ENCODE peak calls at places on chromosomes 7 and 10, in seven cellular contexts. D is body of pancreas, Q is heart left ventricle, V is stomach, K is IMR-90, O is testis, S is K562. R is an unnamed sample. For H3K4me1, the result is how much of the 10 kb centered on the place peaks cover.

GRCh38 chr10:43409385-43410109 is 561 bp upstream of the HNRNPF start:
- DNase-seq in K (no peak), V (peak), S (no peak), D (peak), O (peak), Q (peak), R (peak)

GRCh38 chr7:128027485-128027980 is 3.7 kb downstream of the LRRC4 start:
- DNase-seq in Q (no peak), K (peak), O (no peak), S (no peak), D (no peak), V (no peak), R (no peak)

GRCh38 chr7:44454348-44454747 is 36.1 kb downstream of the NUDCD3 start:
- DNase-seq in O (no peak), D (no peak), S (no peak), V (no peak), K (no peak), Q (no peak), R (no peak)

GRCh38 chr7:128903621-128904361 is 6.7 kb downstream of the KCP start:
- DNase-seq in D (no peak), V (no peak), O (no peak), K (no peak), S (no peak), Q (peak), R (peak)

GRCh38 chr7:158824028-158824427 is 5.3 kb downstream of the ESYT2 start:
- DNase-seq in K (no peak), O (no peak), D (no peak), V (no peak), Q (no peak), S (no peak), R (no peak)

GRCh38 chr7:83021032-83021431 is 141.7 kb downstream of the PCLO start:
- DNase-seq in V (no peak), S (no peak), D (no peak), O (no peak), K (no peak), Q (no peak), R (no peak)

GRCh38 chr7:51324206-51324884 is 7.7 kb upstream of the COBL start:
- DNase-seq in O (no peak), S (no peak), V (no peak), D (no peak), K (no peak), Q (no peak), R (no peak)

GRCh38 chr7:159175792-159176191 is 31.1 kb upstream of the VIPR2 start:
- DNase-seq in V (no peak), K (no peak), D (no peak), Q (no peak), S (no peak), O (no peak), R (no peak)

GRCh38 chr7:74449809-74450397 is 3.8 kb upstream of the GTF2IRD1 start:
- DNase-seq in Q (peak), D (peak), O (peak), K (peak), S (peak), V (peak), R (peak)

DNA sequence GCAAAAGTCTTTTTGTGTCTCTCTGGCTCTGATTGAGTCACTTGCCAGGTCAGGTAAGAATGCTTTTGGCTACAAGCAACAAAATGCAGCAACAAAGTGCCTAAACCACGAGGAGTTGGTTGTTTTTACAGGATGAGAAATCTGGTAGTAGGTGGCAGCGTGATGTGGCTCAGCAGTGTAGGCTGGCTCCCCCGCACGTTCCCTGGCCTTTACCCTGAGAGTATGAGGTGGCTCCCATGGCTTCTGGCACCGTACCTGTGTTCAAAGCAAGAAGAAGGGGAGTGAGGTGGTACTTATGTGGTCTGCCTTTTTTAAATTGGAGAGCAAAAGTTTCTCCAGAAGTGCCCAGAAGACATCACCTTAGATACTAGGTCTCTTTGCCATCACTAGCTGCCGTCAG is 11.7 kb downstream of the PRKRIP1 start:
- DNase-seq in Q (no peak), S (no peak), K (no peak), D (no peak), V (no peak), O (no peak), R (no peak)
- H3K4me1 ChIP-seq in Q (under half), S (under half), K (under half), D (under half), V (under half), O (under half), R (under half)

GRCh38 chr10:689433-690226 is at the start of gene DIP2C:
- DNase-seq in S (no peak), D (peak), K (peak), O (peak), Q (peak), V (peak), R (peak)
- TF ChIP-seq POLR2A in S (no peak), D (no peak), K (peak), O (no peak), Q (no peak), V (no peak), R (peak)

DNA sequence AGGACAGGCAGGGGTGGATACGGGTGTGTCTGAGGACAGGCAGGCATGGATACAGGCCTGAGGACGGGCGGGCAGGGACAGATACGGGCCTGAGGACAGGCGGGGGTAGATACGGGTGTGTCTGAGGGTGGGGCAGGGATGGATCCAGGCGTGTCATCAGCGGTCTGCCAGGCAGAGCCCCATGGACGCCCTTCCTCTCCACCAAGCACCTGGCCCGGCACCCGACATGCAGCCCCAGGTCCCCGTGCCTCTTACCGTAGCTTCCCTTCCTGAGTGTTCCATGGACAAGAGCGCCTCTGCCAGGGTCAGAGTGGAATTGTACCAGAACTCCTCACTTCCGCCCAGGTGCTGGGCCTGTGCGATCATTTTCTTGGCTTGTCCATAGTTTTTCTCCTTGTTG is 74.6 kb upstream of the NKX6-2 start:
- DNase-seq in D (peak), S (peak), K (no peak), Q (no peak), V (no peak), O (no peak), R (peak)
- H3K4me1 ChIP-seq in D (under half), S (under half), K (under half), Q (under half), V (under half), O (under half), R (under half)

GRCh38 chr7:6564091-6564770 is 13.0 kb upstream of the GRID2IP start:
- DNase-seq in K (no peak), O (no peak), V (no peak), S (no peak), D (no peak), Q (no peak), R (no peak)
- TF ChIP-seq POLR2A in K (no peak), O (no peak), V (no peak), S (no peak), D (no peak), Q (no peak), R (no peak)

GRCh38 chr7:131094685-131095084 is 233.0 kb upstream of the MKLN1 start:
- DNase-seq in K (no peak), V (no peak), O (no peak), Q (no peak), S (no peak), D (no peak), R (no peak)

GRCh38 chr7:131090188-131090587 is 237.5 kb upstream of the MKLN1 start:
- DNase-seq in Q (no peak), V (no peak), O (no peak), K (no peak), S (no peak), D (no peak), R (no peak)

GRCh38 chr7:131095346-131095745 is 232.3 kb upstream of the MKLN1 start:
- DNase-seq in D (no peak), Q (no peak), V (no peak), K (no peak), S (no peak), O (no peak), R (no peak)

GRCh38 chr7:131087756-131088658 is 239.7 kb upstream of the MKLN1 start:
- DNase-seq in Q (no peak), O (no peak), S (no peak), D (no peak), V (no peak), K (no peak), R (no peak)

GRCh38 chr7:131090866-131091692 is 236.6 kb upstream of the MKLN1 start:
- DNase-seq in D (no peak), Q (no peak), O (no peak), K (no peak), S (no peak), V (no peak), R (no peak)
- H3K4me1 ChIP-seq in D (half or more), Q (under half), O (under half), K (under half), S (under half), V (half or more), R (under half)

DNA sequence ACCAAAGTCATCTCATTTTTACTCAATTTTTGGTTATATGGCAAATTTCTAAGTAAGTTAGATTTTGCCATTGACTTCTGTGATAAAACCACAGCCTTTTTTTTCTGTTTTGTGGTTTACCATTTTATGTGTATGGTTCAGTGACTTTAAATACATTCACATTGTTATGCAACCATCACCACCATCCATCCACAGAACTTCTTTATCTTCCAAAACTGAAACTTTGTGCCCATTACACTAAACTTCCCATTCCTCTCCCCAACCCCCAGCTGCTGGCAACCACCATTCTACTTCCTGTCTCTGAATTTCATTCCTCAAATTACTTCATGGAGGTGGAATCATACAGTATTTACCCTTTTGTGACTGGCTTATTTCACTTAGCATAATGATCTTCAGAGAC is 280.4 kb upstream of the TCERG1L start:
- DNase-seq in O (no peak), K (no peak), S (no peak), Q (no peak), D (no peak), V (no peak), R (no peak)
- TF ChIP-seq POLR2A in O (no peak), K (no peak), S (no peak), Q (no peak), D (no peak), V (no peak), R (no peak)

GRCh38 chr10:86019141-86019540 is 347.5 kb downstream of the GRID1 start:
- DNase-seq in S (no peak), D (no peak), O (no peak), Q (no peak), K (no peak), V (no peak), R (no peak)

GRCh38 chr10:86018735-86019058 is 347.9 kb downstream of the GRID1 start:
- DNase-seq in S (no peak), D (no peak), Q (no peak), V (no peak), O (no peak), K (no peak), R (no peak)

GRCh38 chr10:86017841-86018734 is 348.5 kb downstream of the GRID1 start:
- DNase-seq in O (peak), K (no peak), V (no peak), S (no peak), Q (peak), D (peak), R (no peak)

GRCh38 chr10:86022906-86023305 is 343.7 kb downstream of the GRID1 start:
- DNase-seq in S (no peak), V (no peak), Q (no peak), K (no peak), D (no peak), O (no peak), R (no peak)

DNA sequence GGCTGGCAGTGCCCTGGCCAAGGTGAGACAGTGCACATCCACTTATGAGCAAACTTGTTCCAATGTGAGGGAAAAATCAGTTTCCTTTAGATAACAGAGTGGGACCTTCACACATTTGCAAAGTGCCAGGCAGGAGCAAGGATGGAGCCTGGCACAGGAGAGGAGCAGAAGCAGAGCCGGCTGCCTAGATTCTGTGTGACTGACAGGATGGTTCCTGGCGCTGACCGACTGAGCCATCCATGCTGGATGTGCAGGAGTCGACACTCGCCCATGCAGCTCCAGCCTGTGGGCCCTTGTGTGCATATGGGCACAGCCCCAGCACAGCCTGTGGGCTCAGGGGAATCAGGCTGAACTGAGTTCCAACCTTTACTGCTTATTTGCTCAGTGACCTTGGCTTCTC is 346.5 kb downstream of the GRID1 start:
- DNase-seq in V (no peak), O (no peak), K (no peak), Q (no peak), S (no peak), D (peak), R (no peak)
- H3K4me1 ChIP-seq in V (under half), O (under half), K (under half), Q (under half), S (under half), D (under half), R (under half)

DNA sequence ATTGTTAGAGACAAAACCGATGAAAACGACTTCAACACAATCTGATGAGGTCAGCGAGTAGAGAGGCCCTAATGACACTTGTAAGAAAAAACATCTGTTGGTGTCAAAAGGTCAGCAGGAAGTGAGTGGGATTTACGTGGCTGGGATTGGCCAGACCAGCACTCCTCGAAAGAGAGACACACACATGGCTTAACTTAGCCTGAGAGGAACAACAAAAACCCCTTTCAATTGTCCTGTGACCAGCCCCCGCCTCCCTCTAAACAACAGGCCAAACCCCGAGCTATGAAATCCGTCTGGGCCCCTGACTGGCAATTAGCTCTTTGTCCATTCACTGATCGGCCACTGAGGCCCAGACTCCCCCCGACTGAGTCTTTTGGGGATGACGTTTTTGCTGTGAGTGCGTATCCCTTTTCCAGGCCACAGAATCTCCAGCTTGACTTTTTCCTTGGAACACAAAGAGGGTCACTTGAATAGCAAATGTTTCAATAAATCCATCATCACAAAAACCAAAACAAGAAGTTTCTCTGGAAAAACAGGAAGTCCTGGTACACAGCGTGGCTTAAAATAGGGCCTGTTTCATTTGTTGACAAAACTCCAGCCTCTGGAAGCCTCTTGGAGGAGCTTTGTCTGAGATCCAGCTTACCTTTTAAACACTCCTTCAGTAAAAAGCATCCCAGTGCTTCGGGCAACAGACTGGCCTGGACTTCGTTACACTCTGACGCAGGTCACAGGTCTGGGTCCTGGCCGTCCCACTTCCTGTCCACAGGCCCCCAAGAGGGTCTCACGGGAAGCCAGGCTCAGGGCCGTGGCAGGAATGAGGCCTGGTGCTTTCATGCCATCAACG is 103.0 kb downstream of the CTBP2 start:
- DNase-seq in D (no peak), S (peak), Q (peak), O (peak), V (no peak), K (peak), R (no peak)
- TF ChIP-seq POLR2A in D (no peak), S (no peak), Q (no peak), O (no peak), V (no peak), K (no peak), R (no peak)

DNA sequence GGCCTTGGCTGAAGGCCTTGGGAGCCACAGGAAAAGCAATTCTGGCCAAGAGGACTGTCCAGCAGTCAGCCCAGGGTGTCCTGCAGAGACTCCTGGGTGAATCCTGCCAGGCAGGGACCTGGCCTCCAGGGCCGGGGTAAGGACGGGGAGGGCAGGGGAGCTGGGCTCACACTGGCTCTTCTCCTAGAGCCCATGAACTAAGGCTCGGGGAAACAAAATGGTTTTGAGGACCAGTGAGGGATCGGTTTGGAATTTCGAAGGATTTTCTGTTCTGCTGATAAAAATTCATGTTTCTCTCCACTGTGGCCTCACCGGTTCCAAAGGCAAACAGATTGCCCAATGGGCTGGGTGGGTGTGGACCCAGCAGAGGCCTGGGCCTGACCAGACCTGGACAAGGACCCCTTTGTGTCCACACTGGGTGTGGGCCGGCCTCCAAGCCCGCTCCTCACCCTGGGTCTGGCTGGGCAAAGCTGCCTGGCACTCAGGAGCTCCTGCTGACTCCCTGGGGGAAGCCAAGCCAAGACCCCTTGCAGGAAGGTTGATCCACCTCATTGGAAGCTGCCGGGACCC is 27.3 kb downstream of the FAM20C start:
- DNase-seq in O (no peak), D (peak), V (peak), S (no peak), K (no peak), Q (no peak), R (no peak)
- H3K4me1 ChIP-seq in O (under half), D (under half), V (half or more), S (under half), K (under half), Q (under half), R (under half)

GRCh38 chr10:30433779-30434272 is at the start of gene MAP3K8:
- DNase-seq in Q (peak), O (peak), K (peak), D (peak), V (peak), S (peak), R (peak)

GRCh38 chr10:30432631-30433285 is 1.2 kb upstream of the MAP3K8 start:
- DNase-seq in Q (peak), K (no peak), D (peak), S (peak), V (no peak), O (peak), R (peak)

GRCh38 chr10:30433286-30433778 is 652 bp upstream of the MAP3K8 start:
- DNase-seq in D (peak), V (peak), O (peak), K (peak), S (peak), Q (peak), R (peak)

GRCh38 chr10:30435068-30435422 is 1.1 kb downstream of the MAP3K8 start:
- DNase-seq in K (peak), V (peak), Q (peak), S (no peak), O (peak), D (peak), R (peak)

GRCh38 chr10:30434273-30435067 is 486 bp downstream of the MAP3K8 start:
- DNase-seq in S (peak), D (peak), Q (peak), V (peak), O (peak), K (peak), R (peak)
- TF ChIP-seq POLR2A in S (peak), D (peak), Q (peak), V (peak), O (no peak), K (no peak), R (peak)